ENCODE peak calls at places on chromosomes 13 and 19, in nine cellular contexts. K, S, X, A, I, Q, L, E and P are unnamed samples. For H3K4me1, the result is how much of the 10 kb centered on the place peaks cover.

GRCh38 chr19:57570707-57571106 is 8.0 kb downstream of the ZNF416 start:
- DNase-seq in S (no peak), K (no peak), I (no peak), L (no peak), Q (no peak), A (no peak), E (no peak), X (no peak), P (no peak)

GRCh38 chr13:32851083-32852064 is 164.8 kb upstream of the KL start:
- DNase-seq in A (no peak), E (no peak), I (no peak), X (no peak), Q (no peak), K (no peak), S (no peak), L (no peak), P (no peak)

GRCh38 chr13:92187378-92187989 is 789.1 kb downstream of the GPC5 start:
- DNase-seq in I (peak), Q (no peak), L (peak), X (no peak), S (no peak), E (no peak), K (peak), A (no peak), P (no peak)

GRCh38 chr19:38734426-38735256 is 9.6 kb downstream of the CAPN12 start:
- DNase-seq in I (peak), S (peak), A (no peak), K (no peak), Q (peak), X (no peak), E (peak), L (peak), P (peak)

GRCh38 chr19:38842439-38843174 is 7.2 kb downstream of the HNRNPL start:
- DNase-seq in S (no peak), X (no peak), L (peak), K (no peak), E (no peak), I (peak), Q (no peak), A (no peak), P (peak)

GRCh38 chr13:32538234-32538620 is 368 bp downstream of the N4BP2L2 start:
- DNase-seq in E (peak), Q (peak), K (no peak), L (peak), I (no peak), A (no peak), X (peak), S (peak), P (peak)

GRCh38 chr13:42832341-42833153 is 51.2 kb downstream of the FAM216B start:
- DNase-seq in K (no peak), L (no peak), I (peak), X (no peak), E (no peak), S (no peak), A (no peak), Q (no peak), P (peak)

GRCh38 chr19:16615788-16616187 is 12.2 kb downstream of the MED26 start:
- DNase-seq in L (no peak), I (no peak), Q (no peak), A (no peak), X (no peak), K (no peak), S (no peak), E (no peak), P (no peak)

GRCh38 chr13:113901231-113901630 is 37.4 kb upstream of the GAS6 start:
- DNase-seq in K (no peak), Q (no peak), A (no peak), L (no peak), X (peak), S (no peak), E (peak), I (no peak), P (no peak)

GRCh38 chr13:41696163-41697003 is 239.0 kb downstream of the RGCC start:
- DNase-seq in K (peak), A (no peak), I (no peak), Q (no peak), S (no peak), L (peak), X (no peak), E (no peak), P (no peak)

GRCh38 chr19:11699931-11700794 is 38.6 kb downstream of the ZNF823 start:
- DNase-seq in I (no peak), Q (no peak), L (no peak), S (no peak), E (no peak), X (no peak), A (no peak), K (no peak), P (no peak)

GRCh38 chr19:1172353-1173159 is 1.5 kb downstream of the SBNO2 start:
- DNase-seq in L (no peak), X (peak), I (peak), K (peak), Q (peak), E (peak), A (no peak), S (peak), P (peak)

GRCh38 chr13:94177041-94177440 is 302.4 kb downstream of the DCT start:
- DNase-seq in Q (no peak), E (no peak), X (no peak), K (no peak), A (no peak), S (no peak), L (no peak), I (no peak), P (no peak)

GRCh38 chr13:59250276-59250990 is 913.3 kb downstream of the DIAPH3 start:
- DNase-seq in K (no peak), L (no peak), A (no peak), E (no peak), I (no peak), X (no peak), S (no peak), Q (no peak), P (no peak)

GRCh38 chr13:45769072-45769471 is 67.0 kb downstream of the CBY2 start:
- DNase-seq in X (no peak), A (no peak), K (no peak), E (no peak), I (no peak), S (no peak), Q (no peak), L (no peak), P (no peak)

GRCh38 chr19:46813570-46814358 is 25.4 kb upstream of the SLC1A5 start:
- DNase-seq in L (peak), X (peak), K (peak), E (peak), A (peak), Q (peak), S (peak), I (peak), P (peak)

GRCh38 chr13:20654156-20654555 is 49.3 kb upstream of the IL17D start:
- DNase-seq in A (no peak), S (no peak), L (no peak), Q (no peak), X (no peak), K (no peak), E (no peak), I (no peak), P (no peak)

GRCh38 chr19:1261863-1262686 is 7.1 kb upstream of the CIRBP start:
- DNase-seq in E (peak), X (peak), I (peak), Q (peak), A (peak), K (peak), L (peak), S (peak), P (peak)

GRCh38 chr19:29665215-29665825 is at the start of gene PLEKHF1:
- DNase-seq in X (peak), E (peak), Q (peak), L (peak), K (peak), I (peak), S (peak), A (peak), P (peak)

GRCh38 chr19:29664753-29665214 is 477 bp upstream of the PLEKHF1 start:
- DNase-seq in K (no peak), E (no peak), L (no peak), Q (no peak), S (no peak), I (no peak), X (no peak), A (no peak), P (no peak)

GRCh38 chr19:29666634-29667389 is 1.6 kb downstream of the PLEKHF1 start:
- DNase-seq in L (no peak), A (peak), Q (peak), X (peak), E (peak), K (peak), I (peak), S (peak), P (peak)

GRCh38 chr19:29667390-29667783 is 2.1 kb downstream of the PLEKHF1 start:
- DNase-seq in Q (no peak), L (no peak), X (peak), A (no peak), I (peak), K (no peak), E (no peak), S (peak), P (no peak)

DNA sequence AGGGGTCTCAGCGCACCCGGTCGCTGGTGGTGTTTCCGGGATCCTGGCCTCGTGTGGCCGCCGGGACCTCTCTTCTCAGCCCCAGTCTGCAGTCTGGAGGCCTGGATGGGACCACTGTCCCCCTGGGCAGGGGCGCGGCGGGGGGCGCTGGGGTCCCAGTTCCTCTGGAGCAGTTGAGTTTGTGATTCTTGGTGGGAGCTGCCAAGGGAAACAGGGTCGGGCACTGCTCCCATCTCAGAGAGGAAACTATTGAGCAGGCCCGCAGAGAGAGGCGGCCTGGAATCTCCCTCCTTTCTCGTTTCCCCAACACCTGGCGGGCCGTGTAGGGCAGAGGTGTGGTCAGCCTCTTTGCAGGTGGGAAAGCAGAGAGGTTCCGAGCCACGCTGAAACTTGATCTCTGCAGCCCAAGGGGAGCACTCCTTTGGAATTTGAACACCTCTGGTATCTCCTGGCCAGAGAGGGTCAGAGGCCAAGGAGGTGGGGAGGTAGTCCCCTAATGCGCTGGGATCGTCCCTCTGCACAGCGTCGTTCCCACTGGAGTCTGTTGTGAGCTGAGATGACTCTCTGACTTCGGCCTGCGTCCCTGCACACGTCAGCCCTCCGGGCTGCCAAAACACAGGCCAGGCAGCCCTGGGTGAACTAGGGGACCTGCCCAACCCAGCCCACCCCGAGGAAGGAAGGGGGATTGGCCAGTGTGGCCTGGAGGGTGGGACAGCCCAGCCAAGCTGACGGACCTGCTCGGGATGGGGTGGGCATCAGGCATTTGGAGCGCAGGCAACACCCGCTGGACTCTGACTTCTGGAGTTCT is 769 bp downstream of the PLEKHF1 start:
- DNase-seq in Q (peak), I (peak), K (no peak), S (peak), A (no peak), E (no peak), L (no peak), X (peak), P (peak)
- TF ChIP-seq POLR2A in Q (peak), I (peak), K (no peak), S (peak), A (peak), E (no peak), L (no peak), X (peak), P (peak)

GRCh38 chr19:13033819-13034611 is 38.7 kb downstream of the NFIX start:
- DNase-seq in A (no peak), X (peak), I (peak), Q (peak), S (peak), E (peak), L (peak), K (no peak), P (peak)
- H3K4me1 ChIP-seq in A (half or more), X (half or more), I (under half), Q (half or more), S (under half), E (half or more), L (under half), K (half or more), P (under half)

DNA sequence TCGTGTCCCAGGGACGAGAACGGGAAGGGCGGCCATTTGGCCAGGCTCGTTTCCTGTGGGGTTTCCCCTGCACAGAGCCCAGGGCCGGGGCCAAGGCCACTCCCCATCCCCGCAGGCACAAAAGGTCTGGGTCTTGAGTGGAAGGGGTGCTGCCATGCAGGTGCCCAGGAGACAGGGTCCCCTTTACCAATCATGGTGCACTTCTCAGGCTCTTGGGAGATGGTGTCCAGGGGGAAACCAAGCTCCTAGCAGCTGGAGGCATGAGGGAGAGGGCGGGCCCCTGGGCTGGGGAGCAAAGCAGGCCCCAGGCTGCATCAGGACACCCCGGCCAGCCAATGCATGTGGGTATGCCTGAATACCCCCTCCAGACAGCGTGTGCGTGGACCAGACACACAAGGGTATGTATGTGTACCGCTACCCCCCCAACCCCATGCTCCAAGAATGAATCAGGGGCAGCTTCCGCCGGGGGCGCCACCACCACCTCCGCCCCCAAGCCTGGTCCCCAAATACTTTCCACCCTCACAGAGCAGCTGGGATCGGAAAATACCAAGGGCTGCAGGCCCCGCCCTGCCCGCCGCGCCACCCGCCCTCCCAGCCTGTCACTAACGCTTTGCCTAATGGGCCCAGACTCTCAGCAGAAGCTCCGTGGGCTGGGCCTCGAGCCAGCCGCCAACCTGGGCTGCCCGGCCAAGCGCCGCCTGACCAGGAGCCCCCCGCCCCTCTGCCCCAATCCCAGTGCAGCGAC is 37.6 kb upstream of the NANOS3 start:
- DNase-seq in X (peak), L (no peak), I (peak), K (peak), Q (peak), E (peak), S (peak), A (peak), P (peak)
- TF ChIP-seq POLR2A in X (peak), L (no peak), I (peak), K (peak), Q (peak), E (no peak), S (peak), A (peak), P (peak)

GRCh38 chr13:99376924-99377323 is 69.7 kb upstream of the GPR183 start:
- DNase-seq in Q (no peak), X (no peak), K (no peak), I (no peak), E (no peak), L (no peak), A (no peak), S (no peak), P (no peak)

GRCh38 chr13:99378985-99379734 is 72.0 kb upstream of the GPR183 start:
- DNase-seq in Q (no peak), X (no peak), K (no peak), A (no peak), S (no peak), E (no peak), L (no peak), I (no peak), P (no peak)

GRCh38 chr13:99375806-99376080 is 68.5 kb upstream of the GPR183 start:
- DNase-seq in S (no peak), X (no peak), E (no peak), L (no peak), I (no peak), A (no peak), K (no peak), Q (no peak), P (no peak)

GRCh38 chr13:99376132-99376531 is 68.9 kb upstream of the GPR183 start:
- DNase-seq in K (no peak), I (peak), A (no peak), E (no peak), Q (no peak), S (peak), L (no peak), X (peak), P (peak)

GRCh38 chr13:99377641-99378040 is 70.4 kb upstream of the GPR183 start:
- DNase-seq in L (no peak), X (no peak), S (peak), A (no peak), I (no peak), Q (no peak), K (no peak), E (no peak), P (no peak)
- H3K4me1 ChIP-seq in L (under half), X (under half), S (under half), A (under half), I (under half), Q (under half), K (under half), E (under half), P (under half)

GRCh38 chr13:72726721-72727416 is 560 bp downstream of the MZT1 start:
- DNase-seq in A (no peak), S (peak), E (no peak), I (peak), Q (peak), X (no peak), K (no peak), L (peak), P (peak)

GRCh38 chr13:72728290-72728605 is 525 bp downstream of the BORA start:
- DNase-seq in I (no peak), Q (no peak), A (no peak), S (no peak), K (no peak), L (no peak), X (no peak), E (no peak), P (no peak)

DNA sequence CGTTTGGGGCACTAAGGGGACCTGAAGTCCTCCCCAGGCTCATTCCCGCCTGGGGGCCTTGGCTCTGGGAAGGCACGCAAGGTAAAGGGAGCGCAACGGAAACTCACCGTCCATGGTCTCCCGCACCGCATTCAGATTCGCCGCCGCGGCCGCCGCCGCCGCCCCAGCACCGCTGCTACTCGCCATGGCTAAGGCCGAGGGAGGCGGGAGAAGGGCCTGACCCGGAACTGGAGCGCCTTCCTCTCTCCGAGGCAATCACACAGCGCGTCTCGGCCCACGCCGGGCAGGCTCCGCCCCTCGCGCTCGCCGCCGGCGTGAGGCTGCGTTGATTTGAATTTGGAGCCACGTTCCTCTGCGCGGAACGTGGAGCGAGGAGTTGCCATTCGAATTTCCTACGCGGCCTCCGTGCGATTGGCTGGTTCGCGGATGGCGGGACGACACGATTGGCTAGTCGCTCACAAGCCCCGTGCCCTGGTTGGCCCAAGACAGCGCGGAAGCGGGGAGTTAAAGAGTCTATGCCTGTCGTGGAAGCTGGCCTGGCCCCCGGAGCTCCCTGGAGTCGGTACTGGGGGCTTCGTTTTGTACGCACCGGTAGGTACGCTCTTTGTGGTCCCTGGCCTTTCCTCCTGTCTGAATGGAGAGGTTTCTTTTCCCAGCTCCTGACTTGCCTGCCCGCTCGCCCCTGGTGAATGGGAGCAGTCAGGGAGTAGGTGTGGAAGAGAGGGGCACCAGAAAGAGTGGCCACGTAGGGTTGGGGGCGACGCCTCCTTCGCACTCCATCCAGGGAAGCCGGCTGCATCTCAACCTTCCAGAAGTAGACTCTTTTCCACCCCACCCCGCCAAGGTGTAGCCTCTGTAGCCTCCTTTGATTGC is at the start of the genes BORA and MZT1:
- DNase-seq in Q (peak), S (peak), L (peak), K (peak), X (peak), A (peak), E (peak), I (peak), P (peak)
- TF ChIP-seq POLR2A in Q (peak), S (peak), L (peak), K (peak), X (peak), A (peak), E (no peak), I (peak), P (no peak)

DNA sequence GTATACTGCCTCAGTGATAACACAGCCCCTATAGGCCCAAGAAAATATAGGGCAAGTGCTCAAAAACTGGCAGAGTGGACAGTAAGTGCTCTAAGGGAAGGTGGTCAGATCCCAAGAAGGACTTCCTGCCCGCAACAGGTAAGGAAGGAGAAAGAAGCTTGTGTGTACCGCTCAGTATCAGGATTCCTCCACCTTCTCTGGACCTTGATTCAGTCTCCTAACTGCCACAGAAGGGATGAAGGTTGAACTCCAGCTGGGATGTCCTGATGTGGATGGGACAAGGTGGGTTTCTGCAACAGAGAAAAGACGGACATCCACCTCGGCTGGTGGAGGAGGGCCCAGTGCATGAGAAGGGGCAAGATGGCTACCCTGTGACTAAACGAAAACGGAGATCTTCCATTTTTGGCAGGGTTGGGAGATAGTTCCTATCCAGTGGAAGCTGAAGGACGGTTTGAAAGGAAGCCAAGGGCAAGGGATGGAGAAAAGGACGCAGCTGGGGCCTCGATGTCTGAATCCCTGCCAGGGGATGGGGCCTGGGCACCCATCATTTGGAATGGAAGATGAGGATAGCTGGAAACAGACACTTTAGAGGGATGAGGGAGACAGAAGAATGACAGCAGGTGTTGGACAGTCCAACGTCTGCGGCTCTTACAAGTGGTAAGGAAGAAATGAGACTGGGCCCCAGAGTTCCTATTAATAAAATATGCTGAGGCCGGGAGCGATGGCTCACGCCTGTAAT is 1.3 kb upstream of the ATF5 start:
- DNase-seq in L (no peak), S (no peak), E (no peak), K (no peak), A (no peak), Q (no peak), I (no peak), X (no peak), P (no peak)
- H3K4me1 ChIP-seq in L (under half), S (under half), E (under half), K (under half), A (under half), Q (under half), I (under half), X (under half), P (under half)